ENCODE peak calls at places on chromosome 11, in five cellular contexts. S is cardiac muscle cell, H is right cardiac atrium, K is neural progenitor cell, I is PC-3. Z is an unnamed sample.

GRCh38 chr11:32899423-32899822 is 6.8 kb downstream of the QSER1 start:
- DNase-seq in K (no peak), I (no peak), S (no peak), H (no peak), Z (no peak)

GRCh38 chr11:6475936-6476335 is 2.2 kb upstream of the TRIM3 start:
- DNase-seq in I (peak; percentile 48), S (no peak), H (no peak), K (peak; percentile 15), Z (no peak)

GRCh38 chr11:125433454-125434121 is 62.5 kb downstream of the FEZ1 start:
- DNase-seq in I (peak; percentile 72), H (peak; percentile 48), S (peak; percentile 67), K (peak; percentile 77), Z (peak; percentile 57)

GRCh38 chr11:128691802-128692749 is 1.8 kb upstream of the FLI1 start:
- DNase-seq in I (no peak), S (no peak), H (no peak), K (peak; percentile 63), Z (no peak)

GRCh38 chr11:37449146-37449545 is 851.1 kb upstream of the RAG2 start:
- DNase-seq in H (no peak), S (peak; percentile 64), K (peak; percentile 62), I (peak; percentile 81), Z (no peak)

GRCh38 chr11:18365736-18366135 is 28.6 kb upstream of the LDHA start:
- DNase-seq in S (no peak), I (no peak), H (no peak), K (no peak), Z (no peak)

GRCh38 chr11:26227311-26227710 is 104.6 kb upstream of the ANO3 start:
- DNase-seq in I (peak; percentile 81), H (no peak), S (peak; percentile 2), K (peak; percentile 10), Z (no peak)

GRCh38 chr11:112558691-112559090 is 298.0 kb upstream of the PLET1 start:
- DNase-seq in H (no peak), K (no peak), I (no peak), S (no peak), Z (no peak)

GRCh38 chr11:93579187-93579773 is 36.1 kb upstream of the SMCO4 start:
- DNase-seq in H (no peak), K (no peak), I (no peak), S (no peak), Z (no peak)

GRCh38 chr11:43631732-43632131 is 48.8 kb upstream of the HSD17B12 start:
- DNase-seq in K (no peak), H (no peak), I (no peak), S (no peak), Z (no peak)

GRCh38 chr11:110176366-110177056 is 83.3 kb downstream of the ZC3H12C start:
- DNase-seq in K (no peak), H (no peak), I (peak; percentile 47), S (no peak), Z (no peak)

GRCh38 chr11:79440451-79441158 is at the start of gene TENM4:
- DNase-seq in I (peak; percentile 16), H (peak; percentile 50), K (peak; percentile 83), S (peak; percentile 82), Z (peak; percentile 65)

GRCh38 chr11:47477323-47477722 is 28.4 kb upstream of the RAPSN start:
- DNase-seq in H (no peak), S (no peak), I (peak; percentile 72), K (no peak), Z (no peak)

GRCh38 chr11:59172345-59173079 is 580 bp downstream of the DTX4 start:
- DNase-seq in H (no peak), I (peak; percentile 13), K (peak; percentile 51), S (peak; percentile 44), Z (no peak)

GRCh38 chr11:127632971-127633680 is 632.6 kb upstream of the KIRREL3 start:
- DNase-seq in S (no peak), I (no peak), H (no peak), K (no peak), Z (no peak)

GRCh38 chr11:110762596-110762995 is 50.4 kb upstream of the ARHGAP20 start:
- DNase-seq in H (no peak), K (no peak), I (no peak), S (no peak), Z (no peak)

GRCh38 chr11:100939581-100939980 is 190.0 kb downstream of the PGR start:
- DNase-seq in I (no peak), H (no peak), K (no peak), S (no peak), Z (peak; percentile 48)

GRCh38 chr11:84901986-84902385 is 725.2 kb downstream of the DLG2 start:
- DNase-seq in K (no peak), S (peak; percentile 30), I (no peak), H (no peak), Z (no peak)

GRCh38 chr11:20565236-20565635 is 34.2 kb upstream of the SLC6A5 start:
- DNase-seq in K (no peak), I (no peak), H (no peak), S (no peak), Z (no peak)

GRCh38 chr11:117583063-117583801 is 213.8 kb downstream of the DSCAML1 start:
- DNase-seq in I (no peak), S (no peak), K (peak; percentile 68), H (peak; percentile 37), Z (peak; percentile 37)

GRCh38 chr11:102172127-102172848 is 62.0 kb downstream of the YAP1 start:
- DNase-seq in H (peak; percentile 29), K (no peak), I (peak; percentile 64), S (no peak), Z (no peak)

GRCh38 chr11:17472467-17472866 is 4.2 kb downstream of the ABCC8 start:
- DNase-seq in I (no peak), H (no peak), K (peak; percentile 57), S (no peak), Z (no peak)

GRCh38 chr11:73746701-73747100 is 14.2 kb downstream of the RAB6A start:
- DNase-seq in H (no peak), K (no peak), I (no peak), S (no peak), Z (no peak)

GRCh38 chr11:72238040-72238450 is 5.9 kb downstream of the PHOX2A start:
- DNase-seq in I (peak; percentile 56), S (peak; percentile 84), H (peak; percentile 51), K (peak; percentile 90), Z (no peak)

GRCh38 chr11:63942803-63943202 is 4.0 kb downstream of the NAA40 start:
- DNase-seq in I (no peak), S (no peak), H (no peak), K (no peak), Z (no peak)

GRCh38 chr11:69812927-69813326 is 6.3 kb downstream of the FGF3 start:
- DNase-seq in K (no peak), H (no peak), S (no peak), I (no peak), Z (no peak)

GRCh38 chr11:8329961-8330361 is 66.3 kb upstream of the LMO1 start:
- DNase-seq in K (peak; percentile 47), H (no peak), I (no peak), S (no peak), Z (no peak)

GRCh38 chr11:120224386-120224785 is 13.6 kb downstream of the OAF start:
- DNase-seq in S (no peak), K (no peak), I (no peak), H (no peak), Z (no peak)

GRCh38 chr11:77672276-77672675 is 34.7 kb upstream of the CLNS1A start:
- DNase-seq in I (peak; percentile 85), H (no peak), K (no peak), S (no peak), Z (peak; percentile 24)

GRCh38 chr11:88819616-88820015 is 246.2 kb downstream of the GRM5 start:
- DNase-seq in K (no peak), I (no peak), H (no peak), S (no peak), Z (no peak)

GRCh38 chr11:93783362-93783761 is 720 bp upstream of the MED17 start:
- DNase-seq in K (no peak), I (no peak), S (no peak), H (no peak), Z (no peak)

GRCh38 chr11:65422633-65423515 is at the start of gene NEAT1:
- DNase-seq in S (peak; percentile 82), I (peak; percentile 93), K (peak; percentile 77), H (peak; percentile 95), Z (peak; percentile 98)

GRCh38 chr11:68115285-68115684 is 5.9 kb downstream of the CHKA start:
- DNase-seq in H (no peak), K (no peak), I (no peak), S (no peak), Z (no peak)
- H3K4me1 ChIP-seq in H (peaks cover 4% of the 10 kb centered on the region), K (peaks cover 29% of the 10 kb centered on the region), I (peaks cover 14% of the 10 kb centered on the region), S (peaks cover 32% of the 10 kb centered on the region), Z (no peaks in the 10 kb centered on the region)

GRCh38 chr11:123060265-123061000 is 1.5 kb downstream of the HSPA8 start:
- DNase-seq in S (no peak), K (no peak), I (no peak), H (no peak), Z (no peak)

GRCh38 chr11:123061403-123062157 is at the start of gene HSPA8:
- DNase-seq in H (peak; percentile 80), I (peak; percentile 48), S (peak; percentile 50), K (peak; percentile 54), Z (peak; percentile 79)

GRCh38 chr11:123062892-123063395 is 1.0 kb upstream of the HSPA8 start:
- DNase-seq in K (no peak), H (no peak), I (peak; percentile 33), S (peak; percentile 52), Z (no peak)

GRCh38 chr11:123063396-123064267 is 1.7 kb upstream of the HSPA8 start:
- DNase-seq in S (no peak), I (peak; percentile 56), H (peak; percentile 42), K (no peak), Z (peak; percentile 54)

DNA sequence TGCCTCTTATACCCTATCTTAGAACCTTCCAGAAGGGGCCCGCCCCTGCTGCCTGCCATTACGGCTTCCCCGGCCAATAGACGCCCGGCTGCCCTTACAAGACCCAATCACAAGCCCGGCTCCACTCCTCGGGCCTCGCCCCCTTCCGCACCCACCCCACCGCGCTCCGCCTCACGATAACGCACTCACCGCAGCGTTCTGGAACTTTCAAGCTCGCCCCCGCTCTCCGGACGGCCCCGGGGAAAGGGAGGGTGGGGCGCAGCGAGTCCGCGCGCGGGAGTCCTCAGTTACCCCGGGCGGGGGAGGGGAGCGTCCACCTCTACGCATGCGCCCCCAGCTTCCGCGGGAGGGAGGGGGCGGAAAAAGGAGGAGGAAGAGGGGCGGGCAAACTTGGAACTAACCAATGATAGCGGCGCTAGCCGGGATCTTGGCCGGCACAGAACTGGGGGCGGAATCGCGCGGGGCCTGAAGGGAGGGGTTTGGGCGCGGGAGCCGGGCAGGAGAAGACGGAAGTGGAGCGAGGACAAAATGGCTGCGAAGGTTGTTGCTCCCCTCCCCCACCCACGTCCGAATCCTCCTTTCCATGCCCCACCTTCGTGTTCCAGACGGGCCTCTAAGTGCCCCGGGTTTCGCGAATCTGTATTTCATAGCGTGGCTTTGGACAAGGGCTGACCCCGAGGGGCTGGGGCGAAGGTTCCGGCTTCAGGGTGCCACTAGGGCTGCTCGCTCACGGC is 389 bp upstream of the HSPA8 start:
- DNase-seq in H (peak; percentile 99), I (peak; percentile 98), S (peak; percentile 99), K (peak; percentile 98), Z (peak; percentile 99)
- H3K4me1 ChIP-seq in H (peaks cover 5% of the 10 kb centered on the region), I (peaks cover 43% of the 10 kb centered on the region), S (peaks cover 28% of the 10 kb centered on the region), K (peaks cover 30% of the 10 kb centered on the region), Z (peaks cover 34% of the 10 kb centered on the region)

GRCh38 chr11:121439337-121439736 is 12.8 kb upstream of the SORL1 start:
- DNase-seq in S (no peak), I (no peak), K (no peak), H (no peak), Z (no peak)
- H3K4me1 ChIP-seq in S (no peaks in the 10 kb centered on the region), I (no peaks in the 10 kb centered on the region), K (peaks cover 37% of the 10 kb centered on the region), H (no peaks in the 10 kb centered on the region), Z (no peaks in the 10 kb centered on the region)

GRCh38 chr11:132744771-132745170 is 787.5 kb downstream of the OPCML start:
- DNase-seq in H (no peak), S (no peak), K (no peak), I (no peak), Z (no peak)
- H3K4me1 ChIP-seq in H (no peaks in the 10 kb centered on the region), S (no peaks in the 10 kb centered on the region), K (no peaks in the 10 kb centered on the region), I (no peaks in the 10 kb centered on the region), Z (no peaks in the 10 kb centered on the region)